ENCODE peak calls at places on chromosomes 13 and 19, in five cellular contexts. One of them, this sample, is unnamed.
A peak's percentile ranks its signal among the peaks of the same experiment; 100 is the strongest.

GRCh38 chr13:24671367-24672117 is 8.7 kb upstream of the ATP12A start:
- DNase-seq in thoracic aorta: no peak
- DNase-seq in activated naive CD4-positive, alpha-beta T cell treated with Interleukin-2 at 50 U/mL for 16 hours: no peak
- DNase-seq in OCI-LY7: peak; percentile 59
- DNase-seq in activated T-cell treated with anti-CD3 and anti-CD28 coated beads, Interleukin-2, amount 50 U/mL, for 72 hours: no peak
- DNase-seq in this sample: peak; percentile 44

GRCh38 chr13:40682449-40683240 is 16.2 kb upstream of the FOXO1 start:
- DNase-seq in activated T-cell treated with anti-CD3 and anti-CD28 coated beads, Interleukin-2, amount 50 U/mL, for 72 hours: no peak
- DNase-seq in OCI-LY7: peak; percentile 86
- DNase-seq in activated naive CD4-positive, alpha-beta T cell treated with Interleukin-2 at 50 U/mL for 16 hours: no peak
- DNase-seq in thoracic aorta: no peak
- DNase-seq in this sample: no peak

GRCh38 chr13:41802684-41803554 is 158.0 kb downstream of the VWA8 start:
- DNase-seq in OCI-LY7: no peak
- DNase-seq in thoracic aorta: no peak
- DNase-seq in activated T-cell treated with anti-CD3 and anti-CD28 coated beads, Interleukin-2, amount 50 U/mL, for 72 hours: no peak
- DNase-seq in activated naive CD4-positive, alpha-beta T cell treated with Interleukin-2 at 50 U/mL for 16 hours: no peak
- DNase-seq in this sample: no peak

GRCh38 chr19:52102163-52102562 is 6.6 kb upstream of the ZNF841 start:
- DNase-seq in activated T-cell treated with anti-CD3 and anti-CD28 coated beads, Interleukin-2, amount 50 U/mL, for 72 hours: no peak
- DNase-seq in OCI-LY7: no peak
- DNase-seq in activated naive CD4-positive, alpha-beta T cell treated with Interleukin-2 at 50 U/mL for 16 hours: no peak
- DNase-seq in thoracic aorta: no peak
- DNase-seq in this sample: no peak

GRCh38 chr13:107459430-107459829 is 755.9 kb downstream of the LIG4 start:
- DNase-seq in activated T-cell treated with anti-CD3 and anti-CD28 coated beads, Interleukin-2, amount 50 U/mL, for 72 hours: no peak
- DNase-seq in OCI-LY7: no peak
- DNase-seq in thoracic aorta: no peak
- DNase-seq in activated naive CD4-positive, alpha-beta T cell treated with Interleukin-2 at 50 U/mL for 16 hours: no peak
- DNase-seq in this sample: no peak

GRCh38 chr13:51125495-51126226 is 14.6 kb upstream of the C13orf42 start:
- DNase-seq in activated T-cell treated with anti-CD3 and anti-CD28 coated beads, Interleukin-2, amount 50 U/mL, for 72 hours: peak; percentile 53
- DNase-seq in thoracic aorta: no peak
- DNase-seq in OCI-LY7: peak; percentile 76
- DNase-seq in activated naive CD4-positive, alpha-beta T cell treated with Interleukin-2 at 50 U/mL for 16 hours: peak; percentile 38
- DNase-seq in this sample: peak; percentile 42

GRCh38 chr13:25657062-25657588 is 285.4 kb downstream of the ATP8A2 start:
- DNase-seq in thoracic aorta: no peak
- DNase-seq in OCI-LY7: no peak
- DNase-seq in activated T-cell treated with anti-CD3 and anti-CD28 coated beads, Interleukin-2, amount 50 U/mL, for 72 hours: no peak
- DNase-seq in activated naive CD4-positive, alpha-beta T cell treated with Interleukin-2 at 50 U/mL for 16 hours: no peak
- DNase-seq in this sample: no peak

GRCh38 chr13:33228645-33229445 is 56.7 kb downstream of the STARD13 start:
- DNase-seq in OCI-LY7: peak; percentile 64
- DNase-seq in activated naive CD4-positive, alpha-beta T cell treated with Interleukin-2 at 50 U/mL for 16 hours: no peak
- DNase-seq in thoracic aorta: no peak
- DNase-seq in activated T-cell treated with anti-CD3 and anti-CD28 coated beads, Interleukin-2, amount 50 U/mL, for 72 hours: peak; percentile 7
- DNase-seq in this sample: no peak

GRCh38 chr19:47417107-47417745 is 2.1 kb downstream of the MEIS3 start:
- DNase-seq in activated naive CD4-positive, alpha-beta T cell treated with Interleukin-2 at 50 U/mL for 16 hours: no peak
- DNase-seq in thoracic aorta: no peak
- DNase-seq in OCI-LY7: no peak
- DNase-seq in activated T-cell treated with anti-CD3 and anti-CD28 coated beads, Interleukin-2, amount 50 U/mL, for 72 hours: no peak
- DNase-seq in this sample: no peak

GRCh38 chr19:45798995-45799517 is 6.4 kb upstream of the DMWD start:
- DNase-seq in activated naive CD4-positive, alpha-beta T cell treated with Interleukin-2 at 50 U/mL for 16 hours: peak; percentile 63
- DNase-seq in activated T-cell treated with anti-CD3 and anti-CD28 coated beads, Interleukin-2, amount 50 U/mL, for 72 hours: peak; percentile 61
- DNase-seq in thoracic aorta: no peak
- DNase-seq in OCI-LY7: peak; percentile 70
- DNase-seq in this sample: peak; percentile 59

GRCh38 chr19:2487780-2488330 is 11.9 kb downstream of the GADD45B start:
- DNase-seq in thoracic aorta: no peak
- DNase-seq in OCI-LY7: no peak
- DNase-seq in activated T-cell treated with anti-CD3 and anti-CD28 coated beads, Interleukin-2, amount 50 U/mL, for 72 hours: no peak
- DNase-seq in activated naive CD4-positive, alpha-beta T cell treated with Interleukin-2 at 50 U/mL for 16 hours: no peak
- DNase-seq in this sample: no peak

GRCh38 chr19:1016647-1017114 is 4.2 kb downstream of the TMEM259 start:
- DNase-seq in activated T-cell treated with anti-CD3 and anti-CD28 coated beads, Interleukin-2, amount 50 U/mL, for 72 hours: no peak
- DNase-seq in activated naive CD4-positive, alpha-beta T cell treated with Interleukin-2 at 50 U/mL for 16 hours: no peak
- DNase-seq in OCI-LY7: no peak
- DNase-seq in thoracic aorta: no peak
- DNase-seq in this sample: no peak

GRCh38 chr13:42041684-42042035 is 6.8 kb upstream of the DGKH start:
- DNase-seq in OCI-LY7: peak; percentile 36
- DNase-seq in activated T-cell treated with anti-CD3 and anti-CD28 coated beads, Interleukin-2, amount 50 U/mL, for 72 hours: no peak
- DNase-seq in thoracic aorta: peak; percentile 2
- DNase-seq in activated naive CD4-positive, alpha-beta T cell treated with Interleukin-2 at 50 U/mL for 16 hours: no peak
- DNase-seq in this sample: peak; percentile 62

GRCh38 chr19:46841458-46842083 is 9.1 kb downstream of the AP2S1 start:
- DNase-seq in OCI-LY7: no peak
- DNase-seq in thoracic aorta: peak; percentile 47
- DNase-seq in activated T-cell treated with anti-CD3 and anti-CD28 coated beads, Interleukin-2, amount 50 U/mL, for 72 hours: no peak
- DNase-seq in activated naive CD4-positive, alpha-beta T cell treated with Interleukin-2 at 50 U/mL for 16 hours: no peak
- DNase-seq in this sample: no peak

GRCh38 chr19:1873524-1874473 is 10.4 kb upstream of the KLF16 start:
- DNase-seq in thoracic aorta: no peak
- DNase-seq in OCI-LY7: no peak
- DNase-seq in activated naive CD4-positive, alpha-beta T cell treated with Interleukin-2 at 50 U/mL for 16 hours: no peak
- DNase-seq in activated T-cell treated with anti-CD3 and anti-CD28 coated beads, Interleukin-2, amount 50 U/mL, for 72 hours: no peak
- DNase-seq in this sample: no peak

GRCh38 chr13:106139407-106139806 is 396.1 kb downstream of the EFNB2 start:
- DNase-seq in thoracic aorta: no peak
- DNase-seq in activated T-cell treated with anti-CD3 and anti-CD28 coated beads, Interleukin-2, amount 50 U/mL, for 72 hours: no peak
- DNase-seq in OCI-LY7: no peak
- DNase-seq in activated naive CD4-positive, alpha-beta T cell treated with Interleukin-2 at 50 U/mL for 16 hours: no peak
- DNase-seq in this sample: no peak

GRCh38 chr13:36998624-36999041 is 507 bp downstream of the ALG5 start:
- DNase-seq in activated T-cell treated with anti-CD3 and anti-CD28 coated beads, Interleukin-2, amount 50 U/mL, for 72 hours: peak; percentile 21
- DNase-seq in activated naive CD4-positive, alpha-beta T cell treated with Interleukin-2 at 50 U/mL for 16 hours: peak; percentile 28
- DNase-seq in OCI-LY7: peak; percentile 29
- DNase-seq in thoracic aorta: no peak
- DNase-seq in this sample: peak; percentile 39

GRCh38 chr19:39403331-39404312 is 3.0 kb upstream of the ZFP36 start:
- DNase-seq in activated T-cell treated with anti-CD3 and anti-CD28 coated beads, Interleukin-2, amount 50 U/mL, for 72 hours: peak; percentile 99
- DNase-seq in thoracic aorta: peak; percentile 97
- DNase-seq in activated naive CD4-positive, alpha-beta T cell treated with Interleukin-2 at 50 U/mL for 16 hours: peak; percentile 98
- DNase-seq in OCI-LY7: peak; percentile 63
- DNase-seq in this sample: peak; percentile 98

GRCh38 chr13:45198924-45199323 is 1.9 kb downstream of the KCTD4 start:
- DNase-seq in OCI-LY7: no peak
- DNase-seq in activated naive CD4-positive, alpha-beta T cell treated with Interleukin-2 at 50 U/mL for 16 hours: no peak
- DNase-seq in activated T-cell treated with anti-CD3 and anti-CD28 coated beads, Interleukin-2, amount 50 U/mL, for 72 hours: no peak
- DNase-seq in thoracic aorta: no peak
- DNase-seq in this sample: no peak

GRCh38 chr19:34319785-34320184 is 45.2 kb upstream of the GPI start:
- DNase-seq in OCI-LY7: no peak
- DNase-seq in activated T-cell treated with anti-CD3 and anti-CD28 coated beads, Interleukin-2, amount 50 U/mL, for 72 hours: no peak
- DNase-seq in activated naive CD4-positive, alpha-beta T cell treated with Interleukin-2 at 50 U/mL for 16 hours: no peak
- DNase-seq in thoracic aorta: peak; percentile 4
- DNase-seq in this sample: no peak

GRCh38 chr13:109145631-109146030 is 516.2 kb downstream of the MYO16 start:
- DNase-seq in activated T-cell treated with anti-CD3 and anti-CD28 coated beads, Interleukin-2, amount 50 U/mL, for 72 hours: peak; percentile 5
- DNase-seq in thoracic aorta: no peak
- DNase-seq in activated naive CD4-positive, alpha-beta T cell treated with Interleukin-2 at 50 U/mL for 16 hours: no peak
- DNase-seq in OCI-LY7: peak; percentile 50
- DNase-seq in this sample: no peak

GRCh38 chr19:1274081-1274851 is 1.1 kb upstream of the FAM174C start:
- DNase-seq in activated naive CD4-positive, alpha-beta T cell treated with Interleukin-2 at 50 U/mL for 16 hours: no peak
- DNase-seq in thoracic aorta: no peak
- DNase-seq in OCI-LY7: no peak
- DNase-seq in activated T-cell treated with anti-CD3 and anti-CD28 coated beads, Interleukin-2, amount 50 U/mL, for 72 hours: no peak
- DNase-seq in this sample: no peak

GRCh38 chr19:2554856-2555255 is 78.9 kb downstream of the GADD45B start:
- DNase-seq in OCI-LY7: no peak
- DNase-seq in activated T-cell treated with anti-CD3 and anti-CD28 coated beads, Interleukin-2, amount 50 U/mL, for 72 hours: no peak
- DNase-seq in thoracic aorta: no peak
- DNase-seq in activated naive CD4-positive, alpha-beta T cell treated with Interleukin-2 at 50 U/mL for 16 hours: no peak
- DNase-seq in this sample: no peak

GRCh38 chr19:35033067-35034004 is 3.1 kb downstream of the SCN1B start:
- DNase-seq in activated naive CD4-positive, alpha-beta T cell treated with Interleukin-2 at 50 U/mL for 16 hours: no peak
- DNase-seq in activated T-cell treated with anti-CD3 and anti-CD28 coated beads, Interleukin-2, amount 50 U/mL, for 72 hours: no peak
- DNase-seq in thoracic aorta: no peak
- DNase-seq in OCI-LY7: no peak
- DNase-seq in this sample: no peak

GRCh38 chr13:78743972-78744371 is 85.0 kb upstream of the OBI1 start:
- DNase-seq in thoracic aorta: no peak
- DNase-seq in activated naive CD4-positive, alpha-beta T cell treated with Interleukin-2 at 50 U/mL for 16 hours: no peak
- DNase-seq in activated T-cell treated with anti-CD3 and anti-CD28 coated beads, Interleukin-2, amount 50 U/mL, for 72 hours: no peak
- DNase-seq in OCI-LY7: no peak
- DNase-seq in this sample: no peak

GRCh38 chr19:5914358-5914774 is 312 bp downstream of the CAPS start:
- DNase-seq in OCI-LY7: no peak
- DNase-seq in activated T-cell treated with anti-CD3 and anti-CD28 coated beads, Interleukin-2, amount 50 U/mL, for 72 hours: no peak
- DNase-seq in thoracic aorta: no peak
- DNase-seq in activated naive CD4-positive, alpha-beta T cell treated with Interleukin-2 at 50 U/mL for 16 hours: no peak
- DNase-seq in this sample: no peak

GRCh38 chr19:54096642-54097106 is 3.9 kb downstream of the OSCAR start:
- DNase-seq in thoracic aorta: no peak
- DNase-seq in activated T-cell treated with anti-CD3 and anti-CD28 coated beads, Interleukin-2, amount 50 U/mL, for 72 hours: no peak
- DNase-seq in activated naive CD4-positive, alpha-beta T cell treated with Interleukin-2 at 50 U/mL for 16 hours: no peak
- DNase-seq in OCI-LY7: peak; percentile 67
- DNase-seq in this sample: no peak

GRCh38 chr13:78182813-78183212 is 264.2 kb upstream of the EDNRB start:
- DNase-seq in activated T-cell treated with anti-CD3 and anti-CD28 coated beads, Interleukin-2, amount 50 U/mL, for 72 hours: no peak
- DNase-seq in thoracic aorta: no peak
- DNase-seq in OCI-LY7: no peak
- DNase-seq in activated naive CD4-positive, alpha-beta T cell treated with Interleukin-2 at 50 U/mL for 16 hours: no peak
- DNase-seq in this sample: no peak